ENCODE peak calls at places on chromosomes 1 and 21, in ten cellular contexts. One of them, this sample, is unnamed.

GRCh38 chr1:21825393-21825792 is 13.3 kb downstream of the LDLRAD2 start:
- DNase-seq in suprapubic skin: no peak
- DNase-seq in esophagus squamous epithelium: no peak
- DNase-seq in prostate gland: no peak
- DNase-seq in upper lobe of left lung: no peak
- DNase-seq in tibial nerve: no peak
- DNase-seq in sigmoid colon: no peak
- DNase-seq in adrenal gland: no peak
- DNase-seq in esophagus muscularis mucosa: no peak
- DNase-seq in IMR-90: no peak
- DNase-seq in this sample: no peak

GRCh38 chr1:230966358-230966873 is 12.2 kb downstream of the TTC13 start:
- DNase-seq in prostate gland: no peak
- DNase-seq in suprapubic skin: no peak
- DNase-seq in esophagus squamous epithelium: no peak
- DNase-seq in sigmoid colon: no peak
- DNase-seq in adrenal gland: no peak
- DNase-seq in tibial nerve: no peak
- DNase-seq in esophagus muscularis mucosa: no peak
- DNase-seq in IMR-90: no peak
- DNase-seq in upper lobe of left lung: no peak
- DNase-seq in this sample: no peak

GRCh38 chr1:248924696-248925532 is 18.9 kb downstream of the PGBD2 start:
- DNase-seq in upper lobe of left lung: no peak
- DNase-seq in esophagus muscularis mucosa: no peak
- DNase-seq in adrenal gland: no peak
- DNase-seq in tibial nerve: no peak
- DNase-seq in suprapubic skin: no peak
- DNase-seq in IMR-90: peak
- DNase-seq in sigmoid colon: no peak
- DNase-seq in esophagus squamous epithelium: no peak
- DNase-seq in prostate gland: no peak
- DNase-seq in this sample: no peak

GRCh38 chr1:28233264-28233606 is 406 bp upstream of the DNAJC8 start:
- DNase-seq in tibial nerve: no peak
- DNase-seq in suprapubic skin: no peak
- DNase-seq in esophagus squamous epithelium: no peak
- DNase-seq in sigmoid colon: no peak
- DNase-seq in IMR-90: no peak
- DNase-seq in upper lobe of left lung: no peak
- DNase-seq in esophagus muscularis mucosa: no peak
- DNase-seq in prostate gland: no peak
- DNase-seq in adrenal gland: no peak
- DNase-seq in this sample: no peak

GRCh38 chr1:163826500-163826899 is 504.7 kb downstream of the NUF2 start:
- DNase-seq in prostate gland: no peak
- DNase-seq in upper lobe of left lung: no peak
- DNase-seq in sigmoid colon: no peak
- DNase-seq in esophagus squamous epithelium: no peak
- DNase-seq in suprapubic skin: no peak
- DNase-seq in tibial nerve: no peak
- DNase-seq in adrenal gland: no peak
- DNase-seq in esophagus muscularis mucosa: no peak
- DNase-seq in IMR-90: no peak
- DNase-seq in this sample: no peak

GRCh38 chr1:186605762-186606350 is 74.4 kb downstream of the PTGS2 start:
- DNase-seq in esophagus muscularis mucosa: no peak
- DNase-seq in prostate gland: no peak
- DNase-seq in IMR-90: peak
- DNase-seq in suprapubic skin: no peak
- DNase-seq in upper lobe of left lung: peak
- DNase-seq in esophagus squamous epithelium: no peak
- DNase-seq in tibial nerve: no peak
- DNase-seq in sigmoid colon: peak
- DNase-seq in adrenal gland: no peak
- DNase-seq in this sample: no peak

GRCh38 chr1:33086384-33086850 is 5.5 kb downstream of the AZIN2 start:
- DNase-seq in esophagus squamous epithelium: no peak
- DNase-seq in sigmoid colon: peak
- DNase-seq in tibial nerve: peak
- DNase-seq in prostate gland: peak
- DNase-seq in esophagus muscularis mucosa: peak
- DNase-seq in IMR-90: peak
- DNase-seq in upper lobe of left lung: peak
- DNase-seq in adrenal gland: peak
- DNase-seq in suprapubic skin: peak
- DNase-seq in this sample: no peak

GRCh38 chr1:172851871-172852270 is 193.0 kb downstream of the FASLG start:
- DNase-seq in adrenal gland: no peak
- DNase-seq in upper lobe of left lung: no peak
- DNase-seq in suprapubic skin: no peak
- DNase-seq in prostate gland: no peak
- DNase-seq in IMR-90: no peak
- DNase-seq in esophagus muscularis mucosa: no peak
- DNase-seq in sigmoid colon: no peak
- DNase-seq in esophagus squamous epithelium: no peak
- DNase-seq in tibial nerve: no peak
- DNase-seq in this sample: no peak

GRCh38 chr1:94955767-94956632 is 29.1 kb upstream of the CNN3 start:
- DNase-seq in suprapubic skin: no peak
- DNase-seq in adrenal gland: peak
- DNase-seq in upper lobe of left lung: no peak
- DNase-seq in IMR-90: peak
- DNase-seq in sigmoid colon: peak
- DNase-seq in esophagus muscularis mucosa: no peak
- DNase-seq in esophagus squamous epithelium: no peak
- DNase-seq in prostate gland: peak
- DNase-seq in tibial nerve: no peak
- DNase-seq in this sample: no peak

GRCh38 chr1:230456478-230456877 is 30.3 kb upstream of the PGBD5 start:
- DNase-seq in upper lobe of left lung: no peak
- DNase-seq in esophagus muscularis mucosa: no peak
- DNase-seq in sigmoid colon: no peak
- DNase-seq in IMR-90: no peak
- DNase-seq in suprapubic skin: no peak
- DNase-seq in tibial nerve: no peak
- DNase-seq in adrenal gland: no peak
- DNase-seq in esophagus squamous epithelium: no peak
- DNase-seq in prostate gland: no peak
- DNase-seq in this sample: no peak

GRCh38 chr1:115771094-115771846 is 2.8 kb upstream of the CASQ2 start:
- DNase-seq in adrenal gland: no peak
- DNase-seq in prostate gland: no peak
- DNase-seq in esophagus muscularis mucosa: peak
- DNase-seq in suprapubic skin: no peak
- DNase-seq in sigmoid colon: no peak
- DNase-seq in IMR-90: no peak
- DNase-seq in esophagus squamous epithelium: no peak
- DNase-seq in upper lobe of left lung: no peak
- DNase-seq in tibial nerve: no peak
- DNase-seq in this sample: no peak

GRCh38 chr1:17189632-17190525 is 15.0 kb upstream of the PADI1 start:
- DNase-seq in tibial nerve: no peak
- DNase-seq in upper lobe of left lung: no peak
- DNase-seq in esophagus squamous epithelium: no peak
- DNase-seq in suprapubic skin: peak
- DNase-seq in esophagus muscularis mucosa: no peak
- DNase-seq in prostate gland: no peak
- DNase-seq in sigmoid colon: peak
- DNase-seq in adrenal gland: no peak
- DNase-seq in IMR-90: peak
- DNase-seq in this sample: peak

GRCh38 chr1:67029472-67029871 is 24.5 kb downstream of the SLC35D1 start:
- DNase-seq in esophagus squamous epithelium: no peak
- DNase-seq in IMR-90: no peak
- DNase-seq in tibial nerve: no peak
- DNase-seq in adrenal gland: no peak
- DNase-seq in upper lobe of left lung: no peak
- DNase-seq in prostate gland: no peak
- DNase-seq in suprapubic skin: no peak
- DNase-seq in sigmoid colon: no peak
- DNase-seq in esophagus muscularis mucosa: no peak
- DNase-seq in this sample: no peak

GRCh38 chr1:180928272-180929230 is 15.9 kb downstream of the KIAA1614 start:
- DNase-seq in suprapubic skin: no peak
- DNase-seq in adrenal gland: no peak
- DNase-seq in sigmoid colon: no peak
- DNase-seq in IMR-90: no peak
- DNase-seq in prostate gland: no peak
- DNase-seq in tibial nerve: no peak
- DNase-seq in esophagus muscularis mucosa: no peak
- DNase-seq in upper lobe of left lung: no peak
- DNase-seq in esophagus squamous epithelium: no peak
- DNase-seq in this sample: no peak

GRCh38 chr1:41882068-41882477 is 36.6 kb downstream of the HIVEP3 start:
- DNase-seq in IMR-90: no peak
- DNase-seq in tibial nerve: no peak
- DNase-seq in adrenal gland: no peak
- DNase-seq in prostate gland: peak
- DNase-seq in esophagus squamous epithelium: no peak
- DNase-seq in sigmoid colon: no peak
- DNase-seq in upper lobe of left lung: no peak
- DNase-seq in esophagus muscularis mucosa: no peak
- DNase-seq in suprapubic skin: no peak
- DNase-seq in this sample: no peak

GRCh38 chr1:204564835-204565234 is 48.6 kb downstream of the MDM4 start:
- DNase-seq in suprapubic skin: no peak
- DNase-seq in prostate gland: no peak
- DNase-seq in tibial nerve: no peak
- DNase-seq in esophagus muscularis mucosa: no peak
- DNase-seq in sigmoid colon: no peak
- DNase-seq in IMR-90: no peak
- DNase-seq in upper lobe of left lung: no peak
- DNase-seq in esophagus squamous epithelium: no peak
- DNase-seq in adrenal gland: no peak
- DNase-seq in this sample: no peak

GRCh38 chr21:44965251-44966022 is 25.6 kb downstream of the SLX9 start:
- DNase-seq in adrenal gland: no peak
- DNase-seq in tibial nerve: no peak
- DNase-seq in suprapubic skin: no peak
- DNase-seq in IMR-90: peak
- DNase-seq in upper lobe of left lung: no peak
- DNase-seq in sigmoid colon: no peak
- DNase-seq in esophagus squamous epithelium: no peak
- DNase-seq in prostate gland: no peak
- DNase-seq in esophagus muscularis mucosa: no peak
- DNase-seq in this sample: no peak

DNA sequence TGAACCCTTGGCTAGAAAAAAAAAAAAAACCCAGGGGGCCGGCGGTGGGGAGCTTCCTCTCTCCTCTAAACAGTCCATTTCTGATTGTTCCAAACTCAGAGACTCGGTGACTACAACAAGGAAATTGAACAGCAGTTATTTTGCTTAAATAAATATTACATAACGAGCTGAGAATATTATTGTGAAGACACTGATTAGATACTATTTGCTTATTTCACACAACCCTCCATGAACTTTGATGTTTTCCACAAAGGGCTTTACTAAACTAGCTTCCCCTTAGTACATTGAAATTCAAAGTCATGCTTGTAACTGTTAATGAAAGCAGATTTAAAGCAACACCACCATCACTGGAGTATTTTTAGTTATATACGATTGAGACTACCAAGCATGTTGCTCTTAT is at the start of gene CFHR5:
- DNase-seq in suprapubic skin: no peak
- DNase-seq in esophagus squamous epithelium: no peak
- DNase-seq in IMR-90: no peak
- DNase-seq in prostate gland: no peak
- DNase-seq in sigmoid colon: no peak
- DNase-seq in upper lobe of left lung: no peak
- DNase-seq in esophagus muscularis mucosa: no peak
- DNase-seq in tibial nerve: no peak
- DNase-seq in adrenal gland: no peak
- DNase-seq in this sample: no peak
- TF ChIP-seq POLR2A in suprapubic skin: no peak
- TF ChIP-seq POLR2A in esophagus squamous epithelium: no peak
- TF ChIP-seq POLR2A in IMR-90: no peak
- TF ChIP-seq POLR2A in prostate gland: no peak
- TF ChIP-seq POLR2A in sigmoid colon: no peak
- TF ChIP-seq POLR2A in upper lobe of left lung: no peak
- TF ChIP-seq POLR2A in esophagus muscularis mucosa: no peak
- TF ChIP-seq POLR2A in tibial nerve: no peak
- TF ChIP-seq POLR2A in adrenal gland: no peak
- TF ChIP-seq POLR2A in this sample: no peak

GRCh38 chr1:58782308-58783089 is 1.3 kb downstream of the JUN start:
- DNase-seq in tibial nerve: peak
- DNase-seq in esophagus muscularis mucosa: peak
- DNase-seq in sigmoid colon: peak
- DNase-seq in suprapubic skin: peak
- DNase-seq in esophagus squamous epithelium: peak
- DNase-seq in IMR-90: peak
- DNase-seq in upper lobe of left lung: peak
- DNase-seq in adrenal gland: peak
- DNase-seq in prostate gland: peak
- DNase-seq in this sample: no peak
- TF ChIP-seq POLR2A in tibial nerve: no peak
- TF ChIP-seq POLR2A in esophagus muscularis mucosa: peak
- TF ChIP-seq POLR2A in sigmoid colon: peak
- TF ChIP-seq POLR2A in suprapubic skin: no peak
- TF ChIP-seq POLR2A in esophagus squamous epithelium: peak
- TF ChIP-seq POLR2A in IMR-90: peak
- TF ChIP-seq POLR2A in upper lobe of left lung: peak
- TF ChIP-seq POLR2A in adrenal gland: no peak
- TF ChIP-seq POLR2A in prostate gland: no peak
- TF ChIP-seq POLR2A in this sample: peak

DNA sequence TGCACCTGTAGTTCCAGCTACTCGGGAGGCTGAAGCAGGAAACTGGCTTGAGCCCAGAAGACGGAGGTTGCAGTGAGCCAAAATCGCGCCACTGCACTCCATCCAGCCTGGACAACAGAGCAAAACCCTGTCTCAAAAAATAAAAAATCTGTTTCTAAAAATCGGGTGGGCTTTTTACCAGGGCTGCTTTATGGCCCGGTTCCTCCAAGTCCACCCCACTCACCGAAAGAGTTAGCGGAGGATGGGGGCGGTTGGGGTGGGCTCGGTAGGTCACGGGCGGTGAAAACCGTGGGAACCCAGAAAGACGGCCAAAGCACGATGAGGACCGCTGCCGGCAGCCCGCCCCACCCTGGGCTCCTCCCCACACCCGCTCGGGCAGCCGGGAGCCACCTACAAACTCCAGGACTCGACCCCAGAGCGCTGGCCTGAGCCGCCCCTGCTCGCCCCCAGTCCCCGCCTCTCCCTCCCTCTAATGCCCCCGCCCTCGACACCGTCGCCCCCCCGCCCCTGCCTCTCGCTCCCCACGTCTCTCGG is 846 bp upstream of the PER3 start:
- DNase-seq in esophagus squamous epithelium: no peak
- DNase-seq in prostate gland: no peak
- DNase-seq in esophagus muscularis mucosa: no peak
- DNase-seq in sigmoid colon: peak
- DNase-seq in tibial nerve: peak
- DNase-seq in upper lobe of left lung: peak
- DNase-seq in suprapubic skin: peak
- DNase-seq in IMR-90: peak
- DNase-seq in adrenal gland: no peak
- DNase-seq in this sample: peak
- TF ChIP-seq POLR2A in esophagus squamous epithelium: no peak
- TF ChIP-seq POLR2A in prostate gland: no peak
- TF ChIP-seq POLR2A in esophagus muscularis mucosa: peak
- TF ChIP-seq POLR2A in sigmoid colon: no peak
- TF ChIP-seq POLR2A in tibial nerve: no peak
- TF ChIP-seq POLR2A in upper lobe of left lung: no peak
- TF ChIP-seq POLR2A in suprapubic skin: no peak
- TF ChIP-seq POLR2A in IMR-90: no peak
- TF ChIP-seq POLR2A in adrenal gland: no peak
- TF ChIP-seq POLR2A in this sample: no peak

GRCh38 chr1:12134716-12135115 is 32.1 kb upstream of the TNFRSF1B start:
- DNase-seq in sigmoid colon: no peak
- DNase-seq in prostate gland: no peak
- DNase-seq in adrenal gland: no peak
- DNase-seq in esophagus muscularis mucosa: no peak
- DNase-seq in suprapubic skin: no peak
- DNase-seq in upper lobe of left lung: no peak
- DNase-seq in tibial nerve: no peak
- DNase-seq in esophagus squamous epithelium: no peak
- DNase-seq in IMR-90: no peak
- DNase-seq in this sample: no peak
- TF ChIP-seq POLR2A in sigmoid colon: no peak
- TF ChIP-seq POLR2A in prostate gland: no peak
- TF ChIP-seq POLR2A in adrenal gland: no peak
- TF ChIP-seq POLR2A in esophagus muscularis mucosa: no peak
- TF ChIP-seq POLR2A in suprapubic skin: no peak
- TF ChIP-seq POLR2A in upper lobe of left lung: no peak
- TF ChIP-seq POLR2A in tibial nerve: no peak
- TF ChIP-seq POLR2A in esophagus squamous epithelium: no peak
- TF ChIP-seq POLR2A in IMR-90: no peak
- TF ChIP-seq POLR2A in this sample: no peak

This sample was measured in H54.